ENCODE peak calls at places on chromosomes 11 and 22, in five cellular contexts. P is ascending aorta, K is vagina, I is psoas muscle, U is hepatocyte. W is an unnamed sample.

GRCh38 chr11:61172353-61172752 is 11.1 kb upstream of the VPS37C start:
- DNase-seq in U (no peak), K (no peak), P (no peak), I (no peak), W (no peak)

GRCh38 chr11:445765-446588 is 4.1 kb upstream of the PTDSS2 start:
- DNase-seq in P (no peak), I (peak; percentile 15), K (no peak), U (peak; percentile 69), W (no peak)

GRCh38 chr11:117816151-117816741 is 8.3 kb downstream of the FXYD2 start:
- DNase-seq in P (no peak), K (no peak), I (peak; percentile 61), U (peak; percentile 77), W (peak; percentile 30)

GRCh38 chr11:95512682-95513081 is 276.9 kb downstream of the FAM76B start:
- DNase-seq in P (no peak), U (peak; percentile 79), K (peak; percentile 91), I (peak; percentile 29), W (peak; percentile 93)

GRCh38 chr11:34659096-34659733 is 38.3 kb downstream of the EHF start:
- DNase-seq in P (no peak), U (no peak), K (no peak), I (no peak), W (no peak)

GRCh38 chr11:24267015-24267414 is 229.8 kb upstream of the LUZP2 start:
- DNase-seq in I (no peak), P (no peak), U (no peak), K (no peak), W (no peak)

GRCh38 chr11:2694995-2695939 is 4.5 kb downstream of the KCNQ1OT1 start:
- DNase-seq in K (no peak), P (no peak), I (no peak), U (no peak), W (no peak)

GRCh38 chr11:76845069-76845468 is 15.6 kb upstream of the ACER3 start:
- DNase-seq in U (no peak), K (no peak), I (no peak), P (no peak), W (no peak)

GRCh38 chr11:60265373-60266214 is 14.9 kb upstream of the MS4A4A start:
- DNase-seq in U (peak; percentile 39), P (no peak), K (no peak), I (no peak), W (peak; percentile 40)

GRCh38 chr11:110091995-110092576 is 1.1 kb upstream of the ZC3H12C start:
- DNase-seq in P (no peak), K (no peak), I (no peak), U (peak; percentile 23), W (no peak)

GRCh38 chr11:134592391-134592990 is 180.4 kb upstream of the B3GAT1 start:
- DNase-seq in P (no peak), I (no peak), U (peak; percentile 85), K (peak; percentile 49), W (peak; percentile 37)

GRCh38 chr11:113448311-113448666 is 26.9 kb downstream of the DRD2 start:
- DNase-seq in U (no peak), P (no peak), K (no peak), I (no peak), W (no peak)

GRCh38 chr11:86743223-86744118 is 56.9 kb upstream of the PRSS23 start:
- DNase-seq in I (peak; percentile 61), K (peak; percentile 93), P (peak; percentile 56), U (peak; percentile 82), W (peak; percentile 98)

GRCh38 chr11:61254403-61255025 is 13.5 kb downstream of the PGA5 start:
- DNase-seq in I (peak; percentile 45), P (no peak), K (no peak), U (peak; percentile 71), W (peak; percentile 46)

GRCh38 chr11:8333431-8334401 is 70.0 kb upstream of the LMO1 start:
- DNase-seq in U (peak; percentile 43), K (no peak), P (no peak), I (no peak), W (peak; percentile 38)

GRCh38 chr11:128291043-128291442 is 296.3 kb downstream of the ETS1 start:
- DNase-seq in P (no peak), K (no peak), U (no peak), I (no peak), W (no peak)

GRCh38 chr11:26851696-26852095 is 129.8 kb upstream of the SLC5A12 start:
- DNase-seq in P (no peak), I (no peak), K (no peak), U (no peak), W (no peak)

GRCh38 chr11:12787847-12788246 is 113.6 kb downstream of the TEAD1 start:
- DNase-seq in I (no peak), P (no peak), K (peak; percentile 25), U (no peak), W (peak; percentile 87)

GRCh38 chr11:2517386-2518064 is 72.7 kb downstream of the KCNQ1 start:
- DNase-seq in U (no peak), P (no peak), I (peak; percentile 10), K (peak; percentile 72), W (no peak)

GRCh38 chr11:16997624-16998023 is 16.6 kb downstream of the PLEKHA7 start:
- DNase-seq in I (no peak), U (peak; percentile 62), K (no peak), P (no peak), W (no peak)

GRCh38 chr11:3201112-3201581 is 17.5 kb downstream of the MRGPRG start:
- DNase-seq in K (no peak), I (no peak), U (no peak), P (no peak), W (no peak)

GRCh38 chr22:43731986-43732385 is 80.1 kb downstream of the EFCAB6 start:
- DNase-seq in I (no peak), P (no peak), K (no peak), U (no peak), W (no peak)

GRCh38 chr22:37715760-37716159 is 18.9 kb downstream of the TRIOBP start:
- DNase-seq in P (no peak), U (no peak), K (no peak), I (no peak), W (no peak)

GRCh38 chr11:124971810-124972209 is 17.8 kb downstream of the CCDC15 start:
- DNase-seq in I (no peak), P (no peak), K (no peak), U (no peak), W (no peak)

GRCh38 chr11:107123022-107123421 is 104.7 kb upstream of the GUCY1A2 start:
- DNase-seq in U (no peak), P (no peak), K (no peak), I (no peak), W (no peak)

GRCh38 chr11:126523441-126523840 is 168.0 kb downstream of the ST3GAL4 start:
- DNase-seq in U (no peak), K (no peak), I (no peak), P (no peak), W (no peak)

GRCh38 chr11:19345519-19345847 is 104.7 kb upstream of the E2F8 start:
- DNase-seq in U (no peak), I (peak; percentile 47), P (no peak), K (no peak), W (no peak)

DNA sequence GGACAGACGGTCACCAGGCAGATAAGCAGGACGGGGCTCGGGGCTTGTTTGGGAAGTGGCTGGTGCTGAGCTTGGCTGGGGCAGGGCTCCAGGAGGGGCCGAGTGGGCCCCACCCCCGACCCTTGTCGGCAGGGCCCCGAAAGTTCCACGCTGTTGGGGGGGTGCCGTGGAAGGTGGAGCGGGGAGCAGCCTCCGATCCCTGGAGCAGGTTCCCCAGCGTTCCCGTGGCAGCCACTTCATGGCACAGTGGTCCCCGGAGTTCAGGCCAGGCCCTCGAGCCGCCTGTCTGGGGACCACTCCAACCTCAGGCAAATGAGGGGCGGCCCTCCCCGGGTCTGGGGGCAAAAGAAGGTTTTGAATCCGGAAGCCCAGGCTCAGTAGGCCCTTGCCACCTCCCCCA is 46.7 kb upstream of the PPARA start:
- DNase-seq in I (no peak), P (no peak), K (no peak), U (no peak), W (no peak)
- H3K36me3 ChIP-seq in I (peaks cover 57% of the 10 kb centered on the region), P (peaks cover 54% of the 10 kb centered on the region), K (peaks cover 39% of the 10 kb centered on the region), U (no peaks in the 10 kb centered on the region), W (peaks cover 41% of the 10 kb centered on the region)

GRCh38 chr22:35742342-35743100 is 24.8 kb downstream of the APOL5 start:
- DNase-seq in U (no peak), I (no peak), P (no peak), K (no peak), W (peak; percentile 81)

GRCh38 chr22:35746946-35747703 is 29.5 kb downstream of the APOL5 start:
- DNase-seq in P (no peak), I (no peak), U (no peak), K (no peak), W (no peak)

GRCh38 chr22:35749808-35750207 is 32.1 kb downstream of the APOL5 start:
- DNase-seq in I (no peak), K (no peak), P (no peak), U (no peak), W (no peak)

GRCh38 chr22:35743466-35743865 is 25.8 kb downstream of the APOL5 start:
- DNase-seq in U (no peak), I (no peak), P (no peak), K (no peak), W (no peak)

DNA sequence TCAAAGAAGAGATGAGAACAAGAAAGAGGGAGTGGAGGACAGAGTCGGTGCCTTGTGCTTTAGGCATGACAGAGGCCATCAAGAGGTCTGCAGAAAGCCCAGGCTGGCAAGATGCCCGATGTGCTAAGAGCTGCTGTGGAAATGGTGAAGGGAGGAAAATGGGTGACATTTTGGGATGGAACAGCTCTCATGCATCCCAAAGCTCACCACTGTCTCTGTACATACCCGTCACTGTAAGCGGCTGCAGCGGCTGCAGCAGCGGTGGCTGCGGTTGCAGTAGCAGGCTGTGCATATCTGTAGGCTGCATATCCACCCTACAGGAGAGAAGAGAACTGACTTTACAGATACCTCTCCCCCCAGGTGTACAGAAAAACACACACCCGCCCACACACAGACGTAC is 28.6 kb downstream of the APOL5 start:
- DNase-seq in P (no peak), U (no peak), I (peak; percentile 48), K (no peak), W (no peak)
- H3K27me3 ChIP-seq in P (no peaks in the 10 kb centered on the region), U (no peaks in the 10 kb centered on the region), I (no peaks in the 10 kb centered on the region), K (no peaks in the 10 kb centered on the region), W (no peaks in the 10 kb centered on the region)

DNA sequence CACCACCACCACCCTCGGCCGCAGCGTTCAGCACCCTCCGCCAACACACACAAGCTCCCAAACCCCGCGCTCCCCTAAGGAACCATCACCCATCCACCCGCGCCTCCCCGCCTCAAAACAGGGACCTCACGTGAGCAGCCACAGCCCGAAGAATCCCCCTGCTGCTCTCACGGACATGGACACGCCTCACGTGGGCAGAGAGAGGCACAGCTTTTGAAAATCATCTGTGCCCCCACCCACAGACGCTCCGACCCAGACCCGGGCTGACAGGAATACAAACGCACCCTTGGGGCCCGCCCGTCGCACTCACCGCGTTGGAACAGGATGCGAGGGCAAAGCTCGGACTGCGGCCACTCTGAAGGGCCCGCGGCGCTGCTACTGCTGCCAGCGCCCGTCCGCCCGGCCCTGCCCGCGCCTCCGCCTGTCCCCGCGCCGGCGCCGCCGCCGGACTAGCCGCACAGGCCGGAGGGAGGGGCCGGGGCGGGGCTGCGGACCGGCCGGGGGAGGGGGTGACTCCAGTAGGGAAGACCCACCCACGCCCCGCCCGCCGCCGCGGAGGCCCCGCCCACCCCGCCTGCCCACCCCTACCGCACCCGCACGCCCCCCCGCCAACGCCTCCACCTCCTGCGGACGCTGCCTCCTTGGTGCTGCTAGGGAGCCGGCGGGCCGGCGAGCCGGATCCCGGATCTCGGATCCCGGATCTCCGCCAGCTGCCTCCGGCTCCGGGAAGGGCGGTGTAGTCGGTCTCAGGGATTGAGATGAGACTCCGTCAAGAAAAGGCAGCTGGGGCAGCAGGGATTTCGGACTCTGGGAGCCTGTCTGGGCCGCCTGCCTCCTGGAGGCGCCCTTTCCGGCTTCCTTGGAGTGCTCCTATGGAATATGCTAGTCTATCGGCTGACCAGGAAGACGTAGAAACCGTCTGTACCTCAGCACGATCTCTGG is at the start of gene TRIM3:
- DNase-seq in I (peak; percentile 96), U (peak; percentile 97), P (peak; percentile 74), K (no peak), W (peak; percentile 85)
- TF ChIP-seq CTCF in I (no peak), U (peak; percentile 48), P (peak; percentile 39), K (no peak), W (peak; percentile 62)

GRCh38 chr22:41892721-41893120 is 22.2 kb downstream of the SHISA8 start:
- DNase-seq in P (no peak), I (no peak), K (no peak), U (no peak), W (no peak)
- H3K36me3 ChIP-seq in P (peaks cover 93% of the 10 kb centered on the region), I (peaks cover 85% of the 10 kb centered on the region), K (peaks cover 74% of the 10 kb centered on the region), U (peaks cover 6% of the 10 kb centered on the region), W (peaks cover 48% of the 10 kb centered on the region)